ENCODE peak calls at places on chromosomes 16 and 17, in seven cellular contexts. P is stimulated activated CD8-positive, alpha-beta memory T cell treated with anti-CD3 and anti-CD28 coated beads, Interleukin-12 subunit alpha, Interleukin-12 subunit beta, amount 100 ng/mL, for 4 hours; L is KG1; U is neural crest cell; R is tibial nerve; D is stimulated activated CD4-positive, alpha-beta T cell treated with anti-CD3 and anti-CD28 coated beads, TNF-alpha, amount 100 ng/mL, for 1 hour; W is AG04449. M is an unnamed sample.

GRCh38 chr17:10327640-10328039 is 45.2 kb downstream of the MYH13 start:
- DNase-seq in D (no peak), U (peak; percentile 91), L (peak; percentile 16), W (no peak), R (peak; percentile 80), P (peak; percentile 22), M (peak; percentile 64)

GRCh38 chr16:57032931-57033330 is 43.6 kb downstream of the NLRC5 start:
- DNase-seq in U (no peak), W (no peak), D (no peak), L (no peak), P (no peak), R (no peak), M (no peak)

GRCh38 chr17:17304521-17304985 is 1.4 kb downstream of the NT5M start:
- DNase-seq in R (no peak), D (no peak), L (peak; percentile 3), W (no peak), P (no peak), U (no peak), M (no peak)

GRCh38 chr16:4962716-4963115 is 4.6 kb downstream of the SEC14L5 start:
- DNase-seq in P (no peak), R (no peak), D (no peak), U (no peak), W (no peak), L (no peak), M (no peak)

GRCh38 chr17:62927083-62927482 is 39.0 kb upstream of the TANC2 start:
- DNase-seq in D (no peak), U (no peak), L (no peak), W (no peak), R (no peak), P (no peak), M (no peak)

GRCh38 chr17:8480011-8480976 is 44.6 kb downstream of the NDEL1 start:
- DNase-seq in D (no peak), U (no peak), L (no peak), W (no peak), P (no peak), R (no peak), M (no peak)

GRCh38 chr17:73363788-73364522 is 52.2 kb upstream of the CDC42EP4 start:
- DNase-seq in R (no peak), D (no peak), P (no peak), U (no peak), W (no peak), L (no peak), M (no peak)

GRCh38 chr17:4777969-4778760 is 6.5 kb downstream of the TM4SF5 start:
- DNase-seq in P (no peak), L (no peak), U (no peak), W (no peak), D (no peak), R (no peak), M (no peak)